ENCODE peak calls at places on chromosomes 2 and 18, in ten cellular contexts. G is HFFc6, P is spleen, C is IMR-90, Y is WERI-Rb-1, W is bronchial epithelial cell, Q is nephron progenitor cell, D is AG09309, K is A549, N is astrocyte of the spinal cord. L is an unnamed sample.

GRCh38 chr2:241981076-241981700 is 111.7 kb downstream of the RTP5 start:
- DNase-seq in K (no peak), N (no peak), W (no peak), G (no peak), C (no peak), Q (no peak), P (peak), D (no peak), Y (no peak), L (no peak)

GRCh38 chr2:222300725-222301295 is 2.0 kb upstream of the PAX3 start:
- DNase-seq in P (peak), C (no peak), Y (no peak), D (no peak), N (peak), K (no peak), G (no peak), W (no peak), Q (no peak), L (no peak)

GRCh38 chr2:46776687-46777327 is 138.8 kb downstream of the MCFD2 start:
- DNase-seq in W (peak), P (no peak), D (no peak), N (peak), Y (peak), Q (peak), C (peak), K (peak), G (peak), L (peak)

GRCh38 chr2:196435189-196435588 is 204.3 kb upstream of the CCDC150 start:
- DNase-seq in Y (no peak), N (peak), D (no peak), P (no peak), K (no peak), W (no peak), Q (no peak), C (peak), G (no peak), L (peak)

GRCh38 chr2:160271166-160272086 is 71.4 kb upstream of the ITGB6 start:
- DNase-seq in C (no peak), N (no peak), D (no peak), G (no peak), Q (no peak), P (no peak), K (no peak), W (no peak), Y (no peak), L (no peak)

GRCh38 chr2:152421521-152422367 is 86.8 kb downstream of the FMNL2 start:
- DNase-seq in Q (no peak), P (no peak), N (peak), G (peak), C (peak), K (peak), Y (no peak), W (peak), D (peak), L (peak)

GRCh38 chr2:38731090-38731489 is 20.1 kb downstream of the SRSF7 start:
- DNase-seq in D (no peak), P (no peak), N (no peak), K (no peak), C (no peak), W (no peak), Y (no peak), G (no peak), Q (no peak), L (no peak)

GRCh38 chr2:102186676-102187190 is at the start of gene IL1RL2:
- DNase-seq in D (no peak), G (no peak), W (peak), K (no peak), N (no peak), Q (no peak), P (no peak), Y (no peak), C (no peak), L (no peak)

GRCh38 chr2:7191927-7192326 is 274.7 kb downstream of the RNF144A start:
- DNase-seq in K (peak), G (peak), N (peak), Q (no peak), Y (no peak), P (no peak), C (peak), D (peak), W (peak), L (peak)

GRCh38 chr2:120562218-120563005 is 173.3 kb upstream of the GLI2 start:
- DNase-seq in W (no peak), N (no peak), G (no peak), Q (no peak), Y (no peak), K (no peak), P (no peak), C (no peak), D (no peak), L (no peak)

GRCh38 chr2:191885650-191886049 is 38.8 kb upstream of the CAVIN2 start:
- DNase-seq in Y (no peak), N (no peak), W (no peak), G (no peak), P (no peak), K (no peak), Q (no peak), C (no peak), D (no peak), L (no peak)

GRCh38 chr18:44996261-44996660 is 315.6 kb downstream of the SETBP1 start:
- DNase-seq in C (no peak), W (no peak), D (no peak), G (no peak), K (no peak), Q (no peak), Y (no peak), P (no peak), N (no peak), L (no peak)

GRCh38 chr2:174682578-174683391 is 81.5 kb downstream of the CHRNA1 start:
- DNase-seq in P (peak), G (peak), D (no peak), C (peak), Q (peak), Y (peak), W (no peak), N (peak), K (peak), L (peak)

GRCh38 chr2:9191044-9191481 is 15.5 kb upstream of the ASAP2 start:
- DNase-seq in N (peak), D (peak), Q (peak), G (peak), W (no peak), K (no peak), C (peak), Y (no peak), P (peak), L (peak)

GRCh38 chr2:25371253-25372241 is 29.8 kb upstream of the DNMT3A start:
- DNase-seq in P (peak), D (no peak), C (no peak), G (no peak), W (no peak), K (no peak), N (no peak), Y (peak), Q (no peak), L (no peak)

GRCh38 chr2:134550566-134551164 is 168.1 kb downstream of the TMEM163 start:
- DNase-seq in Y (no peak), Q (no peak), W (peak), C (no peak), N (no peak), D (no peak), P (no peak), K (no peak), G (no peak), L (no peak)

GRCh38 chr2:241218131-241219029 is 29.9 kb downstream of the ANO7 start:
- DNase-seq in W (peak), Y (peak), N (no peak), K (peak), Q (peak), D (no peak), G (no peak), P (peak), C (peak), L (peak)

GRCh38 chr2:85435986-85436835 is 17.7 kb downstream of the SH2D6 start:
- DNase-seq in P (no peak), N (no peak), K (no peak), G (no peak), W (no peak), D (no peak), Y (peak), C (no peak), Q (no peak), L (no peak)

GRCh38 chr2:176997074-176997791 is 215.4 kb upstream of the HNRNPA3 start:
- DNase-seq in D (peak), W (peak), G (peak), K (peak), N (peak), Q (no peak), P (no peak), C (peak), Y (no peak), L (peak)

GRCh38 chr2:150204449-150204848 is 283.0 kb downstream of the RND3 start:
- DNase-seq in N (peak), W (peak), P (no peak), Y (no peak), K (no peak), D (peak), Q (no peak), G (peak), C (peak), L (peak)

GRCh38 chr2:147773479-147773878 is 71.3 kb upstream of the ACVR2A start:
- DNase-seq in P (no peak), G (no peak), D (no peak), K (no peak), C (no peak), Q (no peak), N (no peak), W (no peak), Y (no peak), L (no peak)

GRCh38 chr2:233117351-233117750 is 57.2 kb downstream of the INPP5D start:
- DNase-seq in W (no peak), D (no peak), C (no peak), Y (no peak), N (no peak), K (no peak), G (no peak), Q (no peak), P (peak), L (no peak)

GRCh38 chr2:101949304-101949703 is 42.5 kb upstream of the IL1R2 start:
- DNase-seq in N (no peak), Y (no peak), P (no peak), W (peak), G (no peak), C (no peak), Q (no peak), D (no peak), K (no peak), L (no peak)

GRCh38 chr2:64766841-64767669 is 113.3 kb upstream of the SERTAD2 start:
- DNase-seq in C (peak), K (no peak), Q (no peak), P (no peak), W (peak), Y (no peak), N (peak), G (no peak), D (no peak), L (peak)

GRCh38 chr2:25366629-25367028 is 24.9 kb upstream of the DNMT3A start:
- DNase-seq in G (no peak), K (no peak), Q (no peak), D (no peak), Y (no peak), W (no peak), P (peak), C (no peak), N (no peak), L (no peak)

GRCh38 chr2:167890739-167891138 is 356.7 kb downstream of the STK39 start:
- DNase-seq in Q (no peak), G (no peak), D (no peak), W (no peak), P (no peak), C (no peak), Y (no peak), K (no peak), N (no peak), L (no peak)

GRCh38 chr2:38572167-38572566 is 30.6 kb downstream of the HNRNPLL start:
- DNase-seq in G (peak), Q (no peak), P (no peak), Y (no peak), N (peak), C (peak), W (peak), K (no peak), D (peak), L (peak)

GRCh38 chr18:51753365-51754057 is 556.0 kb upstream of the MEX3C start:
- DNase-seq in Y (no peak), N (no peak), W (no peak), C (no peak), Q (no peak), P (no peak), K (no peak), G (no peak), D (no peak), L (no peak)

GRCh38 chr2:73088703-73089102 is 17.2 kb upstream of the SFXN5 start:
- DNase-seq in K (no peak), C (no peak), G (no peak), D (no peak), Q (no peak), W (no peak), N (no peak), P (no peak), Y (no peak), L (no peak)

GRCh38 chr2:111954602-111955332 is 56.4 kb downstream of the MERTK start:
- DNase-seq in N (no peak), W (no peak), Y (no peak), P (no peak), K (no peak), Q (peak), G (no peak), D (no peak), C (no peak), L (no peak)

GRCh38 chr2:37555457-37555856 is 116.0 kb downstream of the CDC42EP3 start:
- DNase-seq in P (peak), Y (no peak), C (no peak), N (no peak), K (no peak), G (no peak), Q (no peak), D (no peak), W (no peak), L (no peak)

GRCh38 chr2:107393516-107393915 is 433.2 kb upstream of the RGPD4 start:
- DNase-seq in P (no peak), Y (no peak), W (peak), G (no peak), N (no peak), Q (no peak), K (no peak), C (no peak), D (no peak), L (no peak)

GRCh38 chr2:12338946-12339697 is 377.6 kb upstream of the TRIB2 start:
- DNase-seq in K (no peak), D (no peak), C (no peak), W (no peak), P (no peak), N (no peak), Q (no peak), G (no peak), Y (no peak), L (no peak)
- TF ChIP-seq CTCF in K (no peak), D (no peak), C (no peak), W (no peak), P (no peak), N (no peak), Q (no peak), G (no peak), Y (no peak), L (no peak)

DNA sequence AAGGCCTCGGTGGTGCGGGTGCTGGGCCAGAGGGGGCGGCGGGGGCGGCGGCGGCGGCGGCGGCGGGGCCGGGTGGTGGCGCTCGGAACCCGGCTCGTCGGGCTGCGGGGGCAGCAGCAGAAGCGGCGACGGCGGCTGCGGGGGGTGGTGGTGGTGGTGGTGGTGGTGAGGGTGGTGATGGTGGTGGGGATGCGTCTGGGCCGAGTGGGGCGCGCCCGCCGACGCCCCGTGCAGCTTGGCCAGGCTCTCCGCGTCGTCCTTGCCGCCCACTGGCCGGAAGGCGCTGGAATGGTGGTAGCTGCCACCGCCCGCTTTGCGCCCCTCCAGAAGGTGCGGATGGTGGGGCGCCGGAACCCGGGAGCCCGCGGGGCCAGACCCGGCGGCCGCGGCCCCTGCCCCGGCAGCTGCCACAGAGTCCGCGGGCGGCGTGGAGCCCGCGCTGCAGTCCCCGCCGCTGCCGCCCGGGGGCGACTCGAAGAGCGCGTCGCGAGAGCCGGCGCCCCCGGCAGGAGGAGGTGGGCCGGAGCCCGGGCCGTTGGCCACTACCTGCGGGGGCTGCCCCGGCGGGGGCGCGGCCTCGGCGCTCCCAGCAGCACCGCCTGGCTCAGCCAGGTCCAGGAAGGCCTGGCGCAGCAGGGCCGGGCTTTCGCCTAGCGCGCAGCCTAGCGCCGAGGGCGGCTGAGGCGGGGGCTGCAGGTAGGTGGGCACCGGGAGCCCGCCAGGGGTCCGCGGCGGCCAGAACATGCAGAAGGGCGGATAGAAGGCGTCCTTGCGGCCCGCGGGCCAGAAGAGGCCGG is 4.2 kb downstream of the SKOR2 start:
- DNase-seq in C (no peak), Y (peak), K (no peak), N (no peak), Q (peak), W (no peak), P (no peak), D (no peak), G (no peak), L (no peak)
- TF ChIP-seq CTCF in C (peak), Y (peak), K (no peak), N (peak), Q (no peak), W (no peak), P (no peak), D (no peak), G (peak), L (no peak)

GRCh38 chr18:4130734-4131719 is 324.1 kb downstream of the DLGAP1 start:
- DNase-seq in P (no peak), G (no peak), Y (no peak), D (no peak), W (no peak), K (no peak), Q (no peak), C (no peak), N (no peak), L (no peak)
- TF ChIP-seq CTCF in P (no peak), G (peak), Y (no peak), D (no peak), W (no peak), K (no peak), Q (no peak), C (no peak), N (no peak), L (no peak)

GRCh38 chr2:238974510-238975166 is 126.8 kb downstream of the TWIST2 start:
- DNase-seq in W (peak), C (peak), P (no peak), Q (no peak), K (peak), N (peak), G (peak), Y (no peak), D (peak), L (peak)
- TF ChIP-seq CTCF in W (peak), C (peak), P (no peak), Q (no peak), K (peak), N (peak), G (peak), Y (no peak), D (peak), L (peak)

DNA sequence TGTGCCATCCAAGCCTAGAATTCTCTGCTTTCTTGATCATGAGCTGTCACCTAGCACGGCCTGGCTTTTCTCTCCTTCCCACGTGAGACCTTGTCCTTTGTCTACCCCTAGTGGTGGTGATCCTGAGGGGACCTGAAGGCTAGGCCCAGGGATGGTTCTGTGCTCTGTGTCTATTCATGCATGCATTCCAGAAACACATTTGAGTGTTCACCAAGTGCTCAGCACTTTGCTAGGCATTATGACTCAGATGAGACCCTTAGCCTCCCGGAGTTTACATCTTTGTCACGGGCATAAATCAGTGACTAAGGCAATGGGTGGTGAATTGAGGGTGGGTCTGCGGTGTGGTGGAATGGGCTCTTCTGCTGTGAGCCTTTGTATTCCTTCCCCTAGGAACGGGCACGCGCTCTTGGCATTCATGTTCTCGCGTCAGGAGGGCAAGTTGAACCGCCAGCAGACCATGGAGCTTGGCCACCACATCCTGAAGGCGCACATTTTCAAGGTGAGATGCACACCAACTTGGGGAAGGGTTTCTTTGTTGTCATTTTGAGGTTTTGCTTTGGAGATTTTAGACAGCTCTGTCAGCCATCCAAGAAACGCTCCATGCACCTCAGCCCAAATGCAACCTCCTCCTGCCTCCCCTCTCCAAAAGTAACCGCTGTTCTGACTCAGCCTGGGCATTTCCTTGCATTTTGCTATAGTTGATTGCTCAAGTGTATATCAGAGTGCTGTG is 100.9 kb downstream of the WDSUB1 start:
- DNase-seq in G (peak), K (peak), Y (peak), Q (no peak), N (peak), W (peak), P (no peak), C (peak), D (no peak), L (peak)
- TF ChIP-seq CTCF in G (peak), K (peak), Y (peak), Q (peak), N (peak), W (peak), P (peak), C (peak), D (peak), L (peak)

GRCh38 chr2:171244970-171245782 is 84.5 kb upstream of the TLK1 start:
- DNase-seq in G (peak), P (no peak), Y (peak), W (peak), D (peak), Q (no peak), N (no peak), C (peak), K (no peak), L (peak)
- TF ChIP-seq CTCF in G (peak), P (no peak), Y (no peak), W (peak), D (peak), Q (no peak), N (no peak), C (peak), K (no peak), L (no peak)

GRCh38 chr18:5284808-5285207 is 10.7 kb downstream of the ZBTB14 start:
- DNase-seq in D (no peak), W (peak), Q (no peak), N (no peak), P (no peak), G (no peak), K (no peak), Y (no peak), C (peak), L (no peak)
- TF ChIP-seq CTCF in D (no peak), W (no peak), Q (no peak), N (no peak), P (no peak), G (no peak), K (no peak), Y (no peak), C (no peak), L (no peak)

DNA sequence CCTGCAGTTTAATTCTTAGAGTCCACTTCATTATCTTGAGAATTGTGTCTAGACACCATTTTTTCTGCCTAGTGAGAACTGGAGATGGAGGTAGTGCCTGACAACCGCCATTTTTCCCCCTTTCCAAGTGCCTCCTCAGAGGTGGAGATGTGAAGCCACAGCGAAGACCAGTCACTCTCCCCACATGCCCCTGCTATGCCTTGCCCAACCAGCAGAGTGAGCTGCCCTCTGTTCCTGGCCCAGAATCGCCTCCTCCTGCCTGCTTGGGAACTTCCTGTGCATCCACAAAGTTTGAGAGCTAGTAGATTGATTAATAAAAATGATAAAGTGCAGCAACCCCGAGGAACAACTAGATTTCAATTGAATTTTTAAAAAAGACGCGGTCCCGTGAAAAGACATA is 123.3 kb downstream of the CLIP4 start:
- DNase-seq in Y (peak), W (peak), P (peak), K (peak), D (no peak), C (peak), G (peak), Q (no peak), N (no peak), L (peak)
- TF ChIP-seq CTCF in Y (peak), W (peak), P (no peak), K (peak), D (peak), C (peak), G (peak), Q (peak), N (peak), L (peak)

GRCh38 chr2:231671617-231672350 is 36.5 kb upstream of the PTMA start:
- DNase-seq in P (peak), Y (no peak), Q (no peak), W (no peak), N (no peak), G (no peak), C (no peak), K (no peak), D (no peak), L (no peak)

GRCh38 chr2:231672617-231673347 is 35.5 kb upstream of the PTMA start:
- DNase-seq in N (peak), Y (peak), W (peak), D (no peak), G (no peak), K (peak), P (peak), C (peak), Q (peak), L (peak)

GRCh38 chr2:231673348-231673770 is 35.0 kb upstream of the PTMA start:
- DNase-seq in C (peak), G (no peak), W (peak), P (no peak), Y (peak), Q (peak), D (no peak), N (peak), K (peak), L (peak)

GRCh38 chr2:231668981-231669380 is 39.3 kb upstream of the PTMA start:
- DNase-seq in N (no peak), C (no peak), P (no peak), D (no peak), Y (no peak), K (no peak), Q (no peak), W (no peak), G (no peak), L (no peak)

GRCh38 chr2:231670892-231671616 is 37.3 kb upstream of the PTMA start:
- DNase-seq in W (no peak), Y (peak), Q (no peak), P (peak), N (no peak), G (no peak), K (no peak), C (no peak), D (no peak), L (no peak)
- TF ChIP-seq CTCF in W (no peak), Y (peak), Q (peak), P (peak), N (peak), G (peak), K (peak), C (peak), D (peak), L (peak)

L was measured in AG10803.